ENCODE peak calls at places on chromosomes 13 and 19, in five cellular contexts. V is ovary, A is IMR-90, I is OCI-LY7, D is fibroblast of mammary gland. H is an unnamed sample.

GRCh38 chr19:54517483-54517882 is 14.9 kb downstream of the LAIR2 start:
- DNase-seq in D (peak), I (peak), A (peak), V (peak), H (peak)

GRCh38 chr19:33405491-33406461 is 32.3 kb downstream of the CEBPG start:
- DNase-seq in D (no peak), I (no peak), V (peak), A (no peak), H (no peak)

GRCh38 chr19:33156354-33156753 is 24.4 kb downstream of the WDR88 start:
- DNase-seq in V (no peak), I (no peak), A (peak), D (peak), H (peak)

GRCh38 chr13:74866151-74866550 is 615.8 kb downstream of the TBC1D4 start:
- DNase-seq in D (no peak), I (no peak), V (no peak), A (no peak), H (no peak)

GRCh38 chr13:75705395-75705794 is 69.3 kb downstream of the LMO7 start:
- DNase-seq in V (no peak), A (peak), I (no peak), D (peak), H (peak)

GRCh38 chr13:94886191-94886590 is 173.8 kb upstream of the SOX21 start:
- DNase-seq in I (no peak), V (no peak), D (peak), A (no peak), H (peak)

GRCh38 chr19:30686911-30687566 is 314.9 kb downstream of the ZNF536 start:
- DNase-seq in A (no peak), I (no peak), V (no peak), D (no peak), H (no peak)

GRCh38 chr19:13956365-13956744 is 4.0 kb downstream of the DCAF15 start:
- DNase-seq in I (no peak), D (no peak), A (no peak), V (no peak), H (no peak)

GRCh38 chr19:6464070-6464873 is at the start of gene CRB3:
- DNase-seq in I (no peak), D (no peak), A (no peak), V (peak), H (no peak)

GRCh38 chr13:72437458-72437857 is 290.0 kb downstream of the MZT1 start:
- DNase-seq in I (no peak), A (peak), V (no peak), D (peak), H (peak)

GRCh38 chr13:98103942-98104880 is 38.7 kb upstream of the FARP1 start:
- DNase-seq in D (peak), I (no peak), A (peak), V (no peak), H (no peak)

GRCh38 chr13:37029617-37030016 is 29.0 kb downstream of the EXOSC8 start:
- DNase-seq in I (no peak), V (no peak), D (peak), A (peak), H (peak)

GRCh38 chr13:32314271-32314967 is 744 bp downstream of the ZAR1L start:
- DNase-seq in V (peak), I (no peak), A (no peak), D (no peak), H (no peak)

GRCh38 chr19:33771308-33772101 is 25.2 kb upstream of the KCTD15 start:
- DNase-seq in D (peak), I (peak), A (peak), V (peak), H (peak)

GRCh38 chr19:46785054-46785979 is 3.1 kb downstream of the SLC1A5 start:
- DNase-seq in A (peak), D (peak), I (peak), V (no peak), H (peak)

GRCh38 chr13:97122381-97122996 is 99.6 kb upstream of the MBNL2 start:
- DNase-seq in I (no peak), V (no peak), A (peak), D (peak), H (peak)

GRCh38 chr19:29837448-29837961 is 25.7 kb downstream of the CCNE1 start:
- DNase-seq in A (no peak), I (peak), V (no peak), D (no peak), H (no peak)

GRCh38 chr19:30999726-31000125 is 349.5 kb downstream of the TSHZ3 start:
- DNase-seq in I (no peak), V (no peak), A (no peak), D (peak), H (no peak)

GRCh38 chr19:12885749-12886706 is 973 bp downstream of the KLF1 start:
- DNase-seq in V (no peak), A (no peak), D (no peak), I (no peak), H (no peak)

GRCh38 chr13:76462003-76462402 is 424.2 kb downstream of the KCTD12 start:
- DNase-seq in V (no peak), I (no peak), A (peak), D (peak), H (peak)

GRCh38 chr19:5046339-5047039 is 77.6 kb downstream of the KDM4B start:
- DNase-seq in D (no peak), A (peak), V (no peak), I (peak), H (peak)

GRCh38 chr19:29789007-29789406 is 22.8 kb upstream of the CCNE1 start:
- DNase-seq in D (no peak), I (no peak), A (no peak), V (no peak), H (no peak)

GRCh38 chr19:29771708-29772415 is 39.9 kb upstream of the CCNE1 start:
- DNase-seq in I (peak), A (peak), D (peak), V (peak), H (peak)

GRCh38 chr13:43676320-43676719 is 110.5 kb downstream of the ENOX1 start:
- DNase-seq in A (no peak), D (peak), I (no peak), V (no peak), H (no peak)

GRCh38 chr19:49335784-49336481 is 727 bp downstream of the CD37 start:
- DNase-seq in A (no peak), D (no peak), V (no peak), I (peak), H (no peak)

GRCh38 chr13:101150998-101151397 is 265.3 kb downstream of the NALCN start:
- DNase-seq in A (peak), D (peak), I (no peak), V (no peak), H (peak)

GRCh38 chr19:2337329-2337707 is 8.8 kb downstream of the SPPL2B start:
- DNase-seq in A (peak), V (peak), I (no peak), D (peak), H (peak)

GRCh38 chr19:15286688-15287355 is 45.5 kb downstream of the BRD4 start:
- DNase-seq in V (no peak), I (peak), D (no peak), A (no peak), H (no peak)

GRCh38 chr19:57004418-57004817 is 115.4 kb upstream of the USP29 start:
- DNase-seq in D (no peak), V (no peak), A (no peak), I (no peak), H (no peak)

GRCh38 chr13:112444001-112444311 is 67.8 kb downstream of the SPACA7 start:
- DNase-seq in I (peak), A (peak), V (peak), D (peak), H (peak)

GRCh38 chr19:11560404-11560988 is 1.5 kb upstream of the ELOF1 start:
- DNase-seq in A (peak), I (peak), D (peak), V (no peak), H (peak)

GRCh38 chr13:76769238-76769859 is 116.9 kb downstream of the KCTD12 start:
- DNase-seq in D (no peak), V (no peak), I (no peak), A (no peak), H (no peak)

GRCh38 chr13:77299587-77299986 is 27.3 kb downstream of the MYCBP2 start:
- DNase-seq in V (no peak), A (no peak), I (no peak), D (no peak), H (no peak)

GRCh38 chr19:8610928-8611284 is 391 bp upstream of the ADAMTS10 start:
- DNase-seq in I (no peak), A (no peak), D (no peak), V (no peak), H (no peak)
- H3K4me3 ChIP-seq in I (no peak), A (peak), D (no peak), V (peak), H (no peak)

DNA sequence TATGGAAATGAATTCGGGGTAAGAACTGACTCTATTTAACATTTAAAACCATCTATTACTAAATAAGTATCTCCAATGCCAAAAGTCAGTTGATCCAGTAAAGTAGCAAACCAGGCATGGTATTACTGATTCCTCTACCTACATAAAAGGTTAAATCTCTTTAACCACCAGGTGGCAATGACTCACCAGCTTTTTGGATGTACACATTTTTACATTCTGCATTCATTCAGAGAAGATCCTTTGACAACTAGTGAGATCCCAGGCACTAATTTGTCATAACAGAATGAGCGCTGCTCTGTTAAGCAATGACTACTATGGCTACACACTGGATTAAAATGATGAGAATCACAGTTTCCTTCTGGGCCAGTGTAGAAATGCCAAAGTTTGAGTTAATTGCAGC is 329.8 kb upstream of the GPC6 start:
- DNase-seq in D (peak), I (peak), V (no peak), A (peak), H (peak)
- TF ChIP-seq CTCF in D (no peak), I (no peak), V (no peak), A (no peak), H (no peak)

DNA sequence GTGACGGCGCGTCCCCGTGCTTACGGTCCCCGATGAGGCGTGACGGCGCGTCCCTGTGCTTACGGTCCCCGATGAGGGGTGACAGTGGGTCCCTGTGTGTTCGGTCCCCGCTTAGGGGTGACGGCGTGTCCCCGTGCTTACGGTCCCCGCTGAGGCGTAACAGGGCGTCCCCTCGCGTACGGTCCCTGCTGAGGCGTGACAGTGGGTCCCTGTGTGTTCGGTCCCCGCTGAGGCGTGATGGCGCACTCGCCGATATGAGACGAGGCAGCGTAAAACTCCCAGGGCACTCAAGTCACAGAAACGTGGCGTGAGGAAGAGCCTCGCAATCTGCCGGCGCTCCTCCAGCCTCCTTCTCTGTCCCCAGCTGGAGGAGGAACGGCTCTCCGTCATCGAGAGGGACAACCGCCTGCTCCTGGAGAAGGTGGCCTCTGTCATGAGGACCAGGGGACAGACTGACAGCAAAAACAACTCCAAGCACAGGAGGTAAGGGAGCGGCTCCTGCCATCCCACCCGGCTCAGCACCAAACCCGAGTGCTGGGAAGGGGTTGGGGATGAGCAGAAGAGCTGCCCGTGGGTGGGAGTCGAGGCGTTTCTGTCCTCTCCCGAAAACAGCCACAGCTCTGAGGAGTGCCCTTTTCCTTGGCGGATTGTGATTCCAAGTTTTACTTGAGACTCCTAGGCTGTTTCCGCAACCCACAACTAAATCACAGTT is 21.1 kb downstream of the CFAP97D2 start:
- DNase-seq in V (no peak), D (no peak), A (no peak), I (no peak), H (peak)
- H3K4me3 ChIP-seq in V (no peak), D (no peak), A (no peak), I (no peak), H (no peak)

DNA sequence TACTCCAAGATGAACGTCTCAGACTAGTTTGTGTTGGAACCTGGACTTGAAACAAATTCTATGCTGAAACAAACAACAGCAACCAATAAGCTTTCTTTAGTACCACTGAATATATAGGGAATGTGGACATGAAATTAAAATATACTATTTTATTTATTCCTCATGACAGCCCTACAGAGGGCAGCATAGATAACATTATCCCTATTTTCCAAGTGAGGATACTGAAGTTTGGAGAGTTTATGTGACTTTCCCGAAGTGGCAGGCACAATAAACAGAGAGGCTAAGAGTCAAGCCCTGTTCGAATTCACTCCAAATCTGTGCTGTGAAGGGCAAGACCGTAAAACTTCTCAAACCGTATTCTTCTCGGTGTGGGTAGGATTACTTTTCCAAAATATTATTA is 509.9 kb upstream of the GPC6 start:
- DNase-seq in V (no peak), D (peak), A (peak), I (no peak), H (peak)
- TF ChIP-seq CTCF in V (no peak), D (peak), A (peak), I (no peak), H (peak)

H was measured in foreskin fibroblast.